ENCODE peak calls at places on chromosomes 3 and 15, in seven cellular contexts. X is GM12878, A is HCT116, D is NT2/D1, M is H1, J is SK-N-SH, P is HepG2. S is an unnamed sample.

GRCh38 chr3:184874709-184875644 is 63.0 kb downstream of the VPS8 start:
- DNase-seq in M (no peak), A (peak), X (no peak), D (peak), J (peak), P (peak), S (peak)

GRCh38 chr15:51620647-51621046 is 1.9 kb downstream of the DMXL2 start:
- DNase-seq in D (no peak), P (no peak), J (no peak), A (no peak), X (no peak), M (no peak), S (peak)

GRCh38 chr3:17686613-17687012 is 55.8 kb downstream of the TBC1D5 start:
- DNase-seq in J (peak), X (no peak), D (peak), P (peak), M (no peak), A (peak), S (no peak)

GRCh38 chr3:194312743-194313281 is 38.3 kb downstream of the CPN2 start:
- DNase-seq in A (no peak), D (no peak), J (no peak), M (no peak), X (no peak), P (peak), S (peak)

GRCh38 chr3:101676219-101676764 is 640 bp downstream of the ZBTB11 start:
- DNase-seq in P (peak), X (peak), A (peak), J (peak), M (peak), D (peak), S (peak)

GRCh38 chr15:39411102-39411989 is 169.5 kb upstream of the THBS1 start:
- DNase-seq in D (no peak), M (no peak), P (no peak), J (no peak), A (no peak), X (peak), S (no peak)

GRCh38 chr15:87118424-87118823 is 1038.8 kb downstream of the AGBL1 start:
- DNase-seq in M (no peak), J (peak), A (no peak), X (no peak), D (no peak), P (no peak), S (no peak)

GRCh38 chr3:132038198-132038825 is 3.5 kb upstream of the CPNE4 start:
- DNase-seq in P (peak), D (no peak), A (no peak), M (no peak), X (no peak), J (peak), S (no peak)

GRCh38 chr3:109178701-109179100 is 42.2 kb downstream of the C3orf85 start:
- DNase-seq in X (no peak), A (no peak), D (no peak), J (no peak), P (no peak), M (no peak), S (no peak)

GRCh38 chr15:64566102-64566501 is 105.7 kb downstream of the ZNF609 start:
- DNase-seq in P (no peak), D (no peak), J (no peak), A (no peak), X (no peak), M (no peak), S (no peak)

GRCh38 chr3:155270063-155270462 is 23.4 kb downstream of the STRIT1 start:
- DNase-seq in P (no peak), J (no peak), X (no peak), M (no peak), A (no peak), D (no peak), S (no peak)

GRCh38 chr3:149576071-149576564 is 81.7 kb downstream of the WWTR1 start:
- DNase-seq in A (peak), J (no peak), D (peak), P (peak), X (no peak), M (no peak), S (peak)

GRCh38 chr3:61667417-61668213 is 106.2 kb downstream of the PTPRG start:
- DNase-seq in P (no peak), A (no peak), X (no peak), M (no peak), D (no peak), J (no peak), S (no peak)

GRCh38 chr15:48309740-48310139 is 21.5 kb upstream of the DUT start:
- DNase-seq in M (no peak), P (no peak), J (no peak), X (no peak), A (no peak), D (no peak), S (no peak)

GRCh38 chr3:16148783-16149182 is 25.7 kb upstream of the GALNT15 start:
- DNase-seq in P (no peak), M (no peak), J (no peak), D (no peak), X (no peak), A (no peak), S (no peak)

GRCh38 chr15:101167791-101168462 is 83.9 kb downstream of the CHSY1 start:
- DNase-seq in M (no peak), D (no peak), P (peak), J (no peak), X (no peak), A (peak), S (peak)

GRCh38 chr15:67833504-67834248 is 6.2 kb downstream of the RNU6-1 start:
- DNase-seq in J (peak), P (peak), X (no peak), D (no peak), A (no peak), M (no peak), S (peak)

GRCh38 chr15:51119120-51119519 is 24.4 kb upstream of the TNFAIP8L3 start:
- DNase-seq in D (no peak), A (no peak), X (no peak), J (no peak), M (no peak), P (no peak), S (no peak)

GRCh38 chr3:107218864-107219269 is 158.4 kb upstream of the CCDC54 start:
- DNase-seq in X (no peak), A (no peak), M (no peak), J (no peak), D (no peak), P (no peak), S (no peak)

GRCh38 chr3:31010491-31010890 is 116.0 kb upstream of the GADL1 start:
- DNase-seq in P (no peak), A (no peak), J (no peak), X (no peak), M (no peak), D (no peak), S (no peak)

GRCh38 chr3:40877651-40878463 is 321.4 kb upstream of the CTNNB1 start:
- DNase-seq in D (no peak), A (no peak), M (no peak), P (peak), X (no peak), J (no peak), S (no peak)

GRCh38 chr15:80645494-80646065 is 49.5 kb upstream of the ABHD17C start:
- DNase-seq in A (no peak), P (no peak), X (no peak), J (no peak), M (no peak), D (no peak), S (no peak)

GRCh38 chr15:41153733-41154132 is 37.7 kb upstream of the INO80 start:
- DNase-seq in X (no peak), A (no peak), J (no peak), P (no peak), D (no peak), M (no peak), S (no peak)

DNA sequence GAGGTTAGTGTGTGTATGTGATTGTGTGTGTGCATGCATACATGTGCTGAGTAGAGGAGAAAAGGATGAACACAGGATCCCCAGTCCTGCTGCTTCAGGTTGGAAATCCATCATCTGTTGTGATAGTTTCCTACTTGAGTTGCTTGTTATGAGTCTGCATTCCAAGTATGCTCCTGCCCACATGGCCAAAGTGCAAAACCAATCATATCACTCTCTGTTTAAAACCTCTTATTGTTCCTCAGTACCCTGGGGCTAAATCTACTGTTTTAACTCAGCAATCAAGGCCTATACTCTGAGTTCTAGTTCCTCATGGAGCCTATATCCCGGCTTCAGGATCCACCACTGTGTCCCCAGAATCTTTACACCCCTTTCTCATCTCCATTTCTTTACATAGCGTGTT is 139.9 kb upstream of the TLE3 start:
- DNase-seq in A (no peak), P (no peak), M (no peak), X (no peak), D (no peak), J (no peak), S (no peak)
- TF ChIP-seq YY1 in A (no peak), P (no peak), M (no peak), X (no peak), D (no peak), J (no peak), S (no peak)

GRCh38 chr3:38368238-38368637 is 21.7 kb downstream of the XYLB start:
- DNase-seq in J (no peak), P (no peak), X (no peak), A (no peak), D (no peak), M (no peak), S (no peak)

GRCh38 chr3:38370149-38370548 is 23.6 kb downstream of the XYLB start:
- DNase-seq in D (no peak), P (no peak), X (no peak), M (no peak), J (no peak), A (no peak), S (no peak)

GRCh38 chr3:38367709-38368108 is 21.1 kb downstream of the XYLB start:
- DNase-seq in P (no peak), X (no peak), J (no peak), A (no peak), M (no peak), D (no peak), S (no peak)

GRCh38 chr3:38370861-38371260 is 24.3 kb downstream of the XYLB start:
- DNase-seq in A (no peak), J (no peak), P (no peak), M (no peak), D (no peak), X (no peak), S (no peak)

GRCh38 chr3:38369186-38369585 is 22.6 kb downstream of the XYLB start:
- DNase-seq in A (no peak), D (no peak), X (no peak), J (no peak), P (no peak), M (no peak), S (no peak)
- TF ChIP-seq YY1 in A (no peak), D (no peak), X (no peak), J (no peak), P (no peak), M (no peak), S (no peak)

GRCh38 chr15:38389924-38390542 is 63.9 kb upstream of the FAM98B start:
- DNase-seq in X (peak), M (no peak), D (peak), A (peak), P (peak), J (peak), S (peak)
- TF ChIP-seq YY1 in X (peak), M (no peak), D (no peak), A (no peak), P (no peak), J (no peak), S (no peak)

GRCh38 chr3:13518516-13519351 is 30.2 kb upstream of the FBLN2 start:
- DNase-seq in D (no peak), M (no peak), J (peak), X (no peak), P (no peak), A (no peak), S (no peak)
- TF ChIP-seq YY1 in D (no peak), M (no peak), J (no peak), X (no peak), P (no peak), A (no peak), S (no peak)

DNA sequence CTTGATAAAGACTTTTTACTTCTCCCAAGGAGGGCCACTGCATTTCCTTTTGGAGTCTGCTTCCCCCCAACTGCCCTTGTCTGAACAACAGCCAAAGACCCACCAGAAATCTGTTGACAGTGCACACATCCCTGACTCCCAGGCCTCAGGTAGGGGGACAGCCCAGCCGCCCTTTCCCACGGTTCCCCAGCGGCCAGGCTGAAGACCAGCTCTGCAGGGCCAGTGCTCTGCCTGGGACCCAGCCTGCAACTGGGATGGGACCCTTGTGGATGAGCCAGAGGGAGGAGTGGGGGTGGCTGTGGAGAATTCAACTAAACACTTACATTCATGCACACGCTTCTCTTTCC is 8.1 kb upstream of the PRR23E start:
- DNase-seq in A (no peak), X (no peak), D (no peak), J (no peak), P (no peak), M (no peak), S (no peak)
- TF ChIP-seq YY1 in A (no peak), X (no peak), D (no peak), J (no peak), P (no peak), M (no peak), S (no peak)

DNA sequence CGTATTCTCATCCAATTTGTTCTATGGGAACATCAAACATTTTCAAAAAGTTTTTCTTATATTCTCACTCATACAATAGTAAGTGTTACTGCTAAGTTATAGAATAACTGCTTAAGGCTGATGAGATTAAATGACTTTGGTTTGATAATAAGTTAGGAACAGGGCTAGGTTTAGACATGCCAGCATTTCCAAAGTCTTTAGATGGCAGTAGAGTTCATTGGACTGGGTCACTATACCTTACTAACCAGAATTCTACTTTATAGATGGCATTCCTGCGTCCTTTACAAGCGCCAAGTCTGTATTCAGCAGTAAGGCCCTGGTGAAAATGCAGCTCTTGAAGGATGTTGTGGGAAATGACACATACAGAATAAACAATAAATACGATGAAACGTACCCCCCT is 21.7 kb downstream of the PLAAT1 start:
- DNase-seq in P (no peak), M (no peak), D (no peak), A (no peak), J (no peak), X (no peak), S (no peak)
- TF ChIP-seq YY1 in P (no peak), M (no peak), D (no peak), A (no peak), J (no peak), X (no peak), S (no peak)

GRCh38 chr15:74364936-74365618 is 2.4 kb downstream of the CYP11A1 start:
- DNase-seq in J (no peak), M (no peak), P (no peak), D (no peak), X (no peak), A (no peak), S (no peak)
- TF ChIP-seq YY1 in J (no peak), M (no peak), P (no peak), D (no peak), X (no peak), A (no peak), S (no peak)

GRCh38 chr15:71055461-71055860 is 59.8 kb upstream of the THSD4 start:
- DNase-seq in P (no peak), J (no peak), A (no peak), D (no peak), X (no peak), M (no peak), S (no peak)
- TF ChIP-seq YY1 in P (no peak), J (no peak), A (no peak), D (no peak), X (no peak), M (no peak), S (no peak)

S was measured in K562.